ENCODE peak calls at places on chromosomes 4 and X, in seven cellular contexts. E is colonic mucosa, S is fibroblast of lung, Q is stomach, K is lung, D is Panc1, Z is transverse colon. X is an unnamed sample.
A peak's percentile ranks its signal among the peaks of the same experiment; 100 is the strongest.

GRCh38 chr4:91734682-91735081 is 569.1 kb upstream of the GRID2 start:
- DNase-seq in Z (no peak), S (no peak), K (no peak), Q (no peak), D (no peak), E (no peak), X (no peak)

GRCh38 chrX:82384401-82384800 is 1123.7 kb upstream of the POU3F4 start:
- DNase-seq in D (no peak), K (no peak), Z (no peak), S (no peak), Q (no peak), E (no peak), X (no peak)

GRCh38 chr4:57048590-57049304 is 61.4 kb downstream of the IGFBP7 start:
- DNase-seq in Z (no peak), D (no peak), E (no peak), S (no peak), Q (no peak), K (no peak), X (no peak)

GRCh38 chr4:169744601-169745000 is 13.1 kb downstream of the HPF1 start:
- DNase-seq in K (no peak), Z (no peak), D (no peak), E (no peak), S (no peak), Q (no peak), X (no peak)

GRCh38 chrX:139890991-139891700 is 41.7 kb downstream of the ATP11C start:
- DNase-seq in K (no peak), D (no peak), S (peak; percentile 69), Q (no peak), E (no peak), Z (no peak), X (no peak)

GRCh38 chrX:7132335-7133035 is 15.0 kb upstream of the STS start:
- DNase-seq in E (peak; percentile 93), Q (peak; percentile 90), K (peak; percentile 89), S (peak; percentile 65), D (no peak), Z (peak; percentile 91), X (peak; percentile 56)

GRCh38 chrX:110012818-110013484 is 10.0 kb downstream of the TMEM164 start:
- DNase-seq in E (no peak), D (no peak), S (no peak), Z (no peak), Q (peak; percentile 43), K (no peak), X (no peak)

GRCh38 chrX:98956014-98956413 is 1454.1 kb downstream of the PCDH19 start:
- DNase-seq in Q (no peak), Z (no peak), S (no peak), K (no peak), E (no peak), D (no peak), X (no peak)

GRCh38 chr4:159048166-159048886 is 54.6 kb upstream of the RAPGEF2 start:
- DNase-seq in E (peak; percentile 71), Z (peak; percentile 74), K (peak; percentile 60), Q (peak; percentile 77), D (peak; percentile 15), S (peak; percentile 73), X (no peak)

GRCh38 chrX:25344191-25344936 is 328.6 kb upstream of the ARX start:
- DNase-seq in Q (no peak), D (no peak), K (no peak), E (no peak), Z (no peak), S (no peak), X (no peak)

GRCh38 chrX:134244043-134244442 is 7.1 kb downstream of the CCDC160 start:
- DNase-seq in Q (no peak), D (no peak), K (no peak), E (no peak), S (peak; percentile 62), Z (no peak), X (no peak)

GRCh38 chrX:103155201-103155600 is 59.7 kb upstream of the BEX4 start:
- DNase-seq in K (no peak), D (no peak), E (no peak), S (peak; percentile 63), Z (no peak), Q (no peak), X (no peak)

GRCh38 chrX:74550295-74550802 is 64.1 kb downstream of the RLIM start:
- DNase-seq in Q (peak; percentile 87), E (peak; percentile 84), D (no peak), S (peak; percentile 74), Z (peak; percentile 88), K (peak; percentile 86), X (peak; percentile 51)

GRCh38 chr4:86007042-86007441 is 352.8 kb downstream of the MAPK10 start:
- DNase-seq in Q (no peak), S (no peak), Z (no peak), E (no peak), K (no peak), D (no peak), X (no peak)

GRCh38 chr4:153759407-153760226 is at the start of gene RNF175:
- DNase-seq in Z (no peak), S (no peak), K (no peak), D (no peak), Q (no peak), E (no peak), X (no peak)

GRCh38 chr4:184416913-184417734 is 57.2 kb downstream of the IRF2 start:
- DNase-seq in Z (peak; percentile 39), E (no peak), Q (no peak), K (no peak), D (no peak), S (peak; percentile 42), X (no peak)

GRCh38 chr4:55819634-55820033 is at the start of gene EXOC1L:
- DNase-seq in Z (no peak), E (no peak), D (no peak), Q (no peak), K (no peak), S (peak; percentile 37), X (no peak)

GRCh38 chr4:57499786-57500185 is 389.6 kb upstream of the IGFBP7 start:
- DNase-seq in Q (no peak), S (no peak), Z (no peak), E (no peak), K (no peak), D (no peak), X (no peak)

GRCh38 chr4:2141762-2142520 is 82.8 kb downstream of the NAT8L start:
- DNase-seq in Q (no peak), D (no peak), K (no peak), S (peak; percentile 10), Z (no peak), E (no peak), X (no peak)

GRCh38 chr4:179352221-179352620 is 1910.0 kb upstream of the AGA start:
- DNase-seq in E (no peak), Z (no peak), D (no peak), S (no peak), Q (no peak), K (no peak), X (no peak)

GRCh38 chrX:4909245-4909830 is 1195.9 kb upstream of the PRKX start:
- DNase-seq in K (no peak), S (no peak), Q (no peak), E (no peak), D (no peak), Z (no peak), X (no peak)

GRCh38 chrX:40090961-40091360 is 6.8 kb downstream of the BCOR start:
- DNase-seq in K (no peak), E (no peak), D (no peak), Z (no peak), Q (no peak), S (no peak), X (no peak)
- H3K4me1 ChIP-seq in K (no peaks in the 10 kb centered on the region), E (peaks cover 5% of the 10 kb centered on the region), D (peaks cover 24% of the 10 kb centered on the region), Z (peaks cover 11% of the 10 kb centered on the region), Q (peaks cover 8% of the 10 kb centered on the region), S (peaks cover 22% of the 10 kb centered on the region), X (peaks cover 60% of the 10 kb centered on the region)

DNA sequence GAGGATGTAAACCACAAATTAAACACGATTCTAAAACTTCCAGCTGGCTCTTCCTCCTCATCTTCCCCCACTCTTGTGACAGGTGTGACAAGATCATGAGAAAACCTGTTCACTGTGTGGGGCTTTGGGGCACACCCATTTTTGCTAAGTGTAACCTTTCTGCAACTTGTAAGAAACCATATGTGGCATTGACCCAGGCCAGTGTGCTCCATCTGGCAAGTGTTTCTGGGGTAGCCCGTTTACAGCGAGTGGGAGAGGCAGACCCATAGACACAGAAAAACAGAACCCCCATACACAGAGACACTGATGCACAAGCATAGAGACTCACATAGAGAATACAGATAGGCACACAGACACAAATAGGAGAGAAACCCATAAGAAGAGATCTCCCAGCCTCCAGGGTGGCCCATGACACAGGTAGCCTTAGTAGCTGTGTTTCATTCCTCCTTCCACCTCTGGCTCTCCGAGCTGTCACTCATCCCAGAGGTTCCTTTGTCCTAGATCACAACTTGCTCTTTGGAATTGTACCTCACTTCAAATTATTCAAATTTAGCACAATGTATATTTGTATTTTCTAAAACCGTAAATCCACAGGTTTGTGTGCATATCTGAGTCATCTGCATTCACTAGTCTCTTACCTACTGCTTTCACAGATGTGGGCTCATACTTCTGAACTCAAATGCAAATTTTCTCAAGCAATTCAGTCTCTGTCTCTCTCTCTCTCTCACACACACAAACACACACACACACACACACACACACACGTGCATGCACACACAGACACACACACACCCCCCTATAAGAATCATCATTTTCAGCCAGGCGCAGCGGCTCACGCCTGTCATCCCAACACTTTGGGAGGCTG is 114.4 kb downstream of the SH3KBP1 start:
- DNase-seq in Q (no peak), E (no peak), Z (no peak), D (no peak), S (peak; percentile 1), K (no peak), X (no peak)
- H3K4me1 ChIP-seq in Q (no peaks in the 10 kb centered on the region), E (no peaks in the 10 kb centered on the region), Z (no peaks in the 10 kb centered on the region), D (no peaks in the 10 kb centered on the region), S (peaks cover 2% of the 10 kb centered on the region), K (no peaks in the 10 kb centered on the region), X (no peaks in the 10 kb centered on the region)

GRCh38 chrX:44042731-44043130 is 69.5 kb upstream of the NDP start:
- DNase-seq in S (peak; percentile 31), Z (no peak), K (no peak), D (no peak), E (no peak), Q (no peak), X (no peak)

GRCh38 chrX:44039556-44039955 is 66.4 kb upstream of the NDP start:
- DNase-seq in S (no peak), K (no peak), D (no peak), E (no peak), Z (no peak), Q (no peak), X (no peak)

GRCh38 chrX:44042124-44042523 is 68.9 kb upstream of the NDP start:
- DNase-seq in Z (no peak), E (no peak), K (no peak), D (no peak), S (peak; percentile 19), Q (no peak), X (no peak)

GRCh38 chrX:44043496-44043895 is 70.3 kb upstream of the NDP start:
- DNase-seq in E (no peak), Z (no peak), D (no peak), K (no peak), S (no peak), Q (no peak), X (no peak)
- H3K4me1 ChIP-seq in E (no peaks in the 10 kb centered on the region), Z (no peaks in the 10 kb centered on the region), D (no peaks in the 10 kb centered on the region), K (no peaks in the 10 kb centered on the region), S (no peaks in the 10 kb centered on the region), Q (no peaks in the 10 kb centered on the region), X (no peaks in the 10 kb centered on the region)

DNA sequence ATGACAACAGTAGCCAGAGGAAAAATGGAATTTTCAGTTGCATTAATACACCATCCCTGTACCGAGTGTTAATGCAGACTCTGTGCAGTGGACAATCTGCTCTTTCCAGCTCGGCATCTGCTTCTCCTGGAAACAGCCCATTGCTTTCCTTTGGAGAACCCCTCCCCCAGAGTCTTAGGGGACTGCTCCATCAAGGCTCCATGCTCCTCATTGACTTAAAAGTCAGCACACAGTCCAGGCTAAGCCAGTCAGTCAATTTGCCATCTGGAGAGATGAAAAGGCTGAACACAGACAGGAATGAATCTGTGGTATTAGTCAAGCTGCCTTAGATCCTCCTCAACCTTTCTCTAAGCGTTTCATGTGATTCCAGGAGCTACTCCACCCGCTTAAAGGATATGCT is 20.3 kb downstream of the ATP8A1 start:
- DNase-seq in S (no peak), E (no peak), Z (no peak), K (no peak), D (no peak), Q (no peak), X (no peak)
- H3K4me1 ChIP-seq in S (no peaks in the 10 kb centered on the region), E (peaks cover 5% of the 10 kb centered on the region), Z (peaks cover 22% of the 10 kb centered on the region), K (peaks cover 13% of the 10 kb centered on the region), D (no peaks in the 10 kb centered on the region), Q (no peaks in the 10 kb centered on the region), X (no peaks in the 10 kb centered on the region)